ENCODE peak calls at places on chromosome 16, in ten cellular contexts. N, S, P, X, W, C, Q, O, A and J are unnamed samples.

GRCh38 chr16:3164121-3164991 is 23.6 kb upstream of the OR1F1 start:
- DNase-seq in X (no peak), O (no peak), Q (no peak), S (no peak), N (no peak), A (no peak), W (no peak), P (no peak), C (no peak), J (no peak)

GRCh38 chr16:48165961-48166578 is 10.3 kb upstream of the ABCC12 start:
- DNase-seq in A (no peak), S (no peak), C (peak; percentile 12), Q (no peak), W (no peak), X (peak; percentile 61), P (no peak), N (no peak), O (no peak), J (no peak)

GRCh38 chr16:19515765-19516164 is 6.1 kb downstream of the GDE1 start:
- DNase-seq in S (no peak), X (peak; percentile 18), Q (no peak), C (no peak), A (no peak), W (no peak), O (no peak), P (no peak), N (no peak), J (no peak)

GRCh38 chr16:10497132-10498088 is 83.0 kb downstream of the EMP2 start:
- DNase-seq in Q (peak; percentile 14), S (no peak), P (no peak), O (no peak), C (no peak), W (no peak), A (no peak), X (no peak), N (no peak), J (peak; percentile 76)

GRCh38 chr16:6684076-6684673 is 648.5 kb upstream of the RBFOX1 start:
- DNase-seq in S (no peak), X (no peak), C (peak; percentile 24), W (no peak), P (no peak), N (no peak), Q (peak; percentile 8), O (no peak), A (no peak), J (peak; percentile 67)

GRCh38 chr16:84839054-84839453 is 19.3 kb downstream of the CRISPLD2 start:
- DNase-seq in Q (peak; percentile 78), N (no peak), O (no peak), C (peak; percentile 73), A (no peak), W (no peak), S (no peak), P (no peak), X (peak; percentile 74), J (peak; percentile 73)

GRCh38 chr16:82344157-82344556 is 174.1 kb upstream of the MPHOSPH6 start:
- DNase-seq in Q (no peak), A (no peak), C (peak; percentile 2), S (no peak), P (peak; percentile 11), N (no peak), W (no peak), O (no peak), X (no peak), J (no peak)

GRCh38 chr16:80063028-80063767 is 462.7 kb upstream of the MAF start:
- DNase-seq in N (no peak), X (no peak), O (no peak), A (no peak), W (no peak), P (peak; percentile 20), S (no peak), C (no peak), Q (no peak), J (no peak)

GRCh38 chr16:10225653-10226052 is 43.4 kb upstream of the GRIN2A start:
- DNase-seq in O (no peak), W (no peak), X (no peak), C (no peak), A (no peak), P (no peak), N (no peak), Q (no peak), S (no peak), J (no peak)

GRCh38 chr16:85385463-85386331 is 227.4 kb upstream of the GSE1 start:
- DNase-seq in X (no peak), C (no peak), S (no peak), A (no peak), P (no peak), W (peak; percentile 65), N (no peak), Q (no peak), O (no peak), J (no peak)

GRCh38 chr16:56950881-56951771 is 10.6 kb upstream of the CETP start:
- DNase-seq in N (no peak), S (no peak), A (no peak), Q (peak; percentile 50), O (peak; percentile 18), C (peak; percentile 69), X (peak; percentile 61), P (no peak), W (peak; percentile 87), J (peak; percentile 84)